ENCODE peak calls at places on chromosome 22, in seven cellular contexts. L is neural progenitor cell, W is nephron progenitor cell, K is dorsolateral prefrontal cortex, V is lower leg skin, Y is GM12865, S is fibroblast of lung. J is an unnamed sample.

GRCh38 chr22:31676700-31677099 is 14.7 kb upstream of the PISD start:
- DNase-seq in L (peak; percentile 89), W (peak; percentile 61), K (peak; percentile 94), V (peak; percentile 99), Y (peak; percentile 91), S (peak; percentile 90), J (peak; percentile 88)

GRCh38 chr22:44340271-44341239 is 27.8 kb upstream of the SHISAL1 start:
- DNase-seq in L (no peak), W (no peak), K (no peak), V (no peak), Y (no peak), S (no peak), J (no peak)

GRCh38 chr22:44658371-44658953 is 43.5 kb upstream of the PRR5 start:
- DNase-seq in L (peak; percentile 59), W (no peak), K (peak; percentile 38), V (no peak), Y (no peak), S (peak; percentile 50), J (no peak)

GRCh38 chr22:29308791-29309262 is 2.4 kb downstream of the GAS2L1 start:
- DNase-seq in L (no peak), W (no peak), K (no peak), V (no peak), Y (peak; percentile 33), S (peak; percentile 39), J (no peak)

GRCh38 chr22:35258144-35258988 is 1.1 kb downstream of the HMGXB4 start:
- DNase-seq in L (peak; percentile 85), W (peak; percentile 49), K (no peak), V (no peak), Y (peak; percentile 18), S (peak; percentile 20), J (no peak)

GRCh38 chr22:31929126-31929928 is 15.0 kb upstream of the YWHAH start:
- DNase-seq in L (no peak), W (peak; percentile 25), K (peak; percentile 60), V (no peak), Y (no peak), S (peak; percentile 69), J (no peak)

GRCh38 chr22:39242809-39243442 is 1.9 kb downstream of the PDGFB start:
- DNase-seq in L (peak; percentile 53), W (no peak), K (no peak), V (no peak), Y (no peak), S (no peak), J (no peak)

GRCh38 chr22:50233223-50233622 is 11.6 kb downstream of the TUBGCP6 start:
- DNase-seq in L (no peak), W (no peak), K (no peak), V (no peak), Y (no peak), S (no peak), J (no peak)

GRCh38 chr22:23035557-23036277 is 34.6 kb upstream of the GNAZ start:
- DNase-seq in L (no peak), W (no peak), K (no peak), V (no peak), Y (peak; percentile 25), S (no peak), J (no peak)

GRCh38 chr22:37762389-37762836 is 45.3 kb upstream of the GCAT start:
- DNase-seq in L (no peak), W (no peak), K (no peak), V (no peak), Y (no peak), S (no peak), J (no peak)

GRCh38 chr22:49925525-49926128 is 7.2 kb downstream of the CRELD2 start:
- DNase-seq in L (no peak), W (no peak), K (no peak), V (no peak), Y (peak; percentile 95), S (no peak), J (no peak)

GRCh38 chr22:39682994-39683393 is 112.4 kb downstream of the CACNA1I start:
- DNase-seq in L (no peak), W (no peak), K (no peak), V (no peak), Y (no peak), S (no peak), J (no peak)

GRCh38 chr22:35409783-35410662 is 10.1 kb downstream of the MCM5 start:
- DNase-seq in L (no peak), W (no peak), K (peak; percentile 25), V (no peak), Y (peak; percentile 90), S (no peak), J (no peak)

GRCh38 chr22:44369916-44370804 is 57.4 kb upstream of the SHISAL1 start:
- DNase-seq in L (no peak), W (no peak), K (no peak), V (no peak), Y (no peak), S (no peak), J (no peak)

GRCh38 chr22:49241174-49241851 is 586.4 kb downstream of the BRD1 start:
- DNase-seq in L (no peak), W (no peak), K (no peak), V (peak; percentile 79), Y (no peak), S (no peak), J (no peak)

GRCh38 chr22:39932918-39933649 is 27.1 kb upstream of the TMA7B start:
- DNase-seq in L (peak; percentile 90), W (peak; percentile 24), K (no peak), V (peak; percentile 42), Y (peak; percentile 74), S (no peak), J (no peak)

GRCh38 chr22:32764330-32765116 is 37.0 kb upstream of the TIMP3 start:
- DNase-seq in L (no peak), W (no peak), K (no peak), V (peak; percentile 93), Y (no peak), S (peak; percentile 95), J (no peak)

GRCh38 chr22:44133161-44133560 is 47.6 kb upstream of the PARVG start:
- DNase-seq in L (no peak), W (no peak), K (no peak), V (no peak), Y (no peak), S (no peak), J (no peak)

GRCh38 chr22:30733081-30733680 is 38.5 kb downstream of the OSBP2 start:
- DNase-seq in L (no peak), W (no peak), K (no peak), V (no peak), Y (no peak), S (peak; percentile 34), J (no peak)

GRCh38 chr22:44710474-44711235 is 8.7 kb downstream of the PRR5 start:
- DNase-seq in L (no peak), W (no peak), K (no peak), V (no peak), Y (peak; percentile 37), S (no peak), J (no peak)

GRCh38 chr22:23609983-23610781 is 21.9 kb downstream of the DRICH1 start:
- DNase-seq in L (no peak), W (no peak), K (no peak), V (peak; percentile 45), Y (no peak), S (no peak), J (no peak)

GRCh38 chr22:30206964-30207363 is 39.6 kb downstream of the LIF start:
- DNase-seq in L (peak; percentile 76), W (peak; percentile 43), K (peak; percentile 43), V (peak; percentile 94), Y (no peak), S (peak; percentile 88), J (peak; percentile 41)

GRCh38 chr22:34833982-34834510 is 231.9 kb upstream of the ISX start:
- DNase-seq in L (peak; percentile 4), W (no peak), K (no peak), V (no peak), Y (no peak), S (no peak), J (no peak)

GRCh38 chr22:23744001-23744400 is 6.9 kb downstream of the ZNF70 start:
- DNase-seq in L (no peak), W (no peak), K (no peak), V (no peak), Y (no peak), S (no peak), J (no peak)

GRCh38 chr22:23696326-23696851 is 5.6 kb downstream of the RGL4 start:
- DNase-seq in L (no peak), W (no peak), K (no peak), V (peak; percentile 84), Y (peak; percentile 85), S (no peak), J (no peak)

GRCh38 chr22:32823024-32823730 is 21.7 kb downstream of the TIMP3 start:
- DNase-seq in L (peak; percentile 85), W (peak; percentile 54), K (no peak), V (no peak), Y (peak; percentile 59), S (no peak), J (no peak)

GRCh38 chr22:46390652-46391301 is 55.3 kb downstream of the TRMU start:
- DNase-seq in L (peak; percentile 27), W (no peak), K (peak; percentile 39), V (no peak), Y (no peak), S (peak; percentile 68), J (no peak)
- TF ChIP-seq CTCF in L (no peak), W (no peak), K (peak; percentile 39), V (no peak), Y (no peak), S (peak; percentile 57), J (no peak)

GRCh38 chr22:43092085-43092484 is 2.9 kb upstream of the TTLL1 start:
- DNase-seq in L (no peak), W (no peak), K (no peak), V (no peak), Y (no peak), S (no peak), J (no peak)

GRCh38 chr22:43090130-43090789 is 1.1 kb upstream of the TTLL1 start:
- DNase-seq in L (peak; percentile 28), W (no peak), K (peak; percentile 75), V (peak; percentile 91), Y (peak; percentile 87), S (peak; percentile 86), J (no peak)

GRCh38 chr22:43096420-43096819 is 7.2 kb upstream of the TTLL1 start:
- DNase-seq in L (no peak), W (no peak), K (no peak), V (no peak), Y (no peak), S (no peak), J (no peak)

GRCh38 chr22:43094551-43094950 is 5.4 kb upstream of the TTLL1 start:
- DNase-seq in L (no peak), W (no peak), K (no peak), V (no peak), Y (no peak), S (no peak), J (no peak)

GRCh38 chr22:43094085-43094484 is 4.9 kb upstream of the TTLL1 start:
- DNase-seq in L (no peak), W (no peak), K (no peak), V (no peak), Y (peak; percentile 52), S (no peak), J (no peak)
- TF ChIP-seq CTCF in L (no peak), W (no peak), K (no peak), V (no peak), Y (peak; percentile 18), S (no peak), J (no peak)

GRCh38 chr22:20472629-20473442 is 22.8 kb downstream of the KLHL22 start:
- DNase-seq in L (no peak), W (no peak), K (no peak), V (no peak), Y (no peak), S (no peak), J (no peak)
- TF ChIP-seq CTCF in L (no peak), W (no peak), K (no peak), V (no peak), Y (no peak), S (no peak), J (no peak)

GRCh38 chr22:22030493-22031182 is 48.1 kb upstream of the TOP3B start:
- DNase-seq in L (no peak), W (peak; percentile 36), K (no peak), V (no peak), Y (peak; percentile 84), S (peak; percentile 21), J (no peak)
- TF ChIP-seq CTCF in L (peak; percentile 33), W (peak; percentile 36), K (no peak), V (no peak), Y (peak; percentile 81), S (peak; percentile 17), J (no peak)